ENCODE peak calls at places on chromosomes 4 and X, in nine cellular contexts. One of them, this sample, is unnamed.

GRCh38 chr4:138494931-138495330 is 252.8 kb upstream of the SLC7A11 start:
- DNase-seq in Calu3: peak
- DNase-seq in fibroblast of the aortic adventitia: peak
- DNase-seq in stimulated activated CD4-positive, alpha-beta T cell treated with anti-CD3 and anti-CD28 coated beads, Interleukin-2, amount 100 ng/mL, for 48 hours: no peak
- DNase-seq in activated CD4-positive, alpha-beta T cell treated with anti-CD3 and anti-CD28 coated beads, Interleukin-2, amount 50 U/mL, for 1 hour: no peak
- DNase-seq in prostate gland: no peak
- DNase-seq in C1 segment of cervical spinal cord: peak
- DNase-seq in immature natural killer cell: no peak
- DNase-seq in heart left ventricle: no peak
- DNase-seq in this sample: peak

GRCh38 chrX:538311-538710 is 92.3 kb upstream of the SHOX start:
- DNase-seq in Calu3: no peak
- DNase-seq in fibroblast of the aortic adventitia: no peak
- DNase-seq in stimulated activated CD4-positive, alpha-beta T cell treated with anti-CD3 and anti-CD28 coated beads, Interleukin-2, amount 100 ng/mL, for 48 hours: no peak
- DNase-seq in activated CD4-positive, alpha-beta T cell treated with anti-CD3 and anti-CD28 coated beads, Interleukin-2, amount 50 U/mL, for 1 hour: no peak
- DNase-seq in prostate gland: no peak
- DNase-seq in C1 segment of cervical spinal cord: no peak
- DNase-seq in immature natural killer cell: no peak
- DNase-seq in heart left ventricle: no peak
- DNase-seq in this sample: no peak

GRCh38 chr4:139704915-139705485 is 39.4 kb downstream of the MGST2 start:
- DNase-seq in Calu3: no peak
- DNase-seq in fibroblast of the aortic adventitia: peak
- DNase-seq in stimulated activated CD4-positive, alpha-beta T cell treated with anti-CD3 and anti-CD28 coated beads, Interleukin-2, amount 100 ng/mL, for 48 hours: no peak
- DNase-seq in activated CD4-positive, alpha-beta T cell treated with anti-CD3 and anti-CD28 coated beads, Interleukin-2, amount 50 U/mL, for 1 hour: no peak
- DNase-seq in prostate gland: no peak
- DNase-seq in C1 segment of cervical spinal cord: no peak
- DNase-seq in immature natural killer cell: no peak
- DNase-seq in heart left ventricle: no peak
- DNase-seq in this sample: no peak

GRCh38 chrX:13194291-13195103 is 125.4 kb downstream of the ATXN3L start:
- DNase-seq in Calu3: no peak
- DNase-seq in fibroblast of the aortic adventitia: no peak
- DNase-seq in stimulated activated CD4-positive, alpha-beta T cell treated with anti-CD3 and anti-CD28 coated beads, Interleukin-2, amount 100 ng/mL, for 48 hours: no peak
- DNase-seq in activated CD4-positive, alpha-beta T cell treated with anti-CD3 and anti-CD28 coated beads, Interleukin-2, amount 50 U/mL, for 1 hour: no peak
- DNase-seq in prostate gland: no peak
- DNase-seq in C1 segment of cervical spinal cord: no peak
- DNase-seq in immature natural killer cell: no peak
- DNase-seq in heart left ventricle: no peak
- DNase-seq in this sample: no peak

GRCh38 chrX:37776283-37776986 is 3.4 kb upstream of the CYBB start:
- DNase-seq in Calu3: no peak
- DNase-seq in fibroblast of the aortic adventitia: no peak
- DNase-seq in stimulated activated CD4-positive, alpha-beta T cell treated with anti-CD3 and anti-CD28 coated beads, Interleukin-2, amount 100 ng/mL, for 48 hours: no peak
- DNase-seq in activated CD4-positive, alpha-beta T cell treated with anti-CD3 and anti-CD28 coated beads, Interleukin-2, amount 50 U/mL, for 1 hour: no peak
- DNase-seq in prostate gland: no peak
- DNase-seq in C1 segment of cervical spinal cord: no peak
- DNase-seq in immature natural killer cell: no peak
- DNase-seq in heart left ventricle: no peak
- DNase-seq in this sample: no peak

GRCh38 chr4:141746026-141746425 is 109.6 kb downstream of the IL15 start:
- DNase-seq in Calu3: no peak
- DNase-seq in fibroblast of the aortic adventitia: peak
- DNase-seq in stimulated activated CD4-positive, alpha-beta T cell treated with anti-CD3 and anti-CD28 coated beads, Interleukin-2, amount 100 ng/mL, for 48 hours: no peak
- DNase-seq in activated CD4-positive, alpha-beta T cell treated with anti-CD3 and anti-CD28 coated beads, Interleukin-2, amount 50 U/mL, for 1 hour: no peak
- DNase-seq in prostate gland: no peak
- DNase-seq in C1 segment of cervical spinal cord: no peak
- DNase-seq in immature natural killer cell: no peak
- DNase-seq in heart left ventricle: no peak
- DNase-seq in this sample: no peak

GRCh38 chr4:11183358-11183745 is 245.3 kb downstream of the HS3ST1 start:
- DNase-seq in Calu3: no peak
- DNase-seq in fibroblast of the aortic adventitia: peak
- DNase-seq in stimulated activated CD4-positive, alpha-beta T cell treated with anti-CD3 and anti-CD28 coated beads, Interleukin-2, amount 100 ng/mL, for 48 hours: no peak
- DNase-seq in activated CD4-positive, alpha-beta T cell treated with anti-CD3 and anti-CD28 coated beads, Interleukin-2, amount 50 U/mL, for 1 hour: no peak
- DNase-seq in prostate gland: peak
- DNase-seq in C1 segment of cervical spinal cord: no peak
- DNase-seq in immature natural killer cell: no peak
- DNase-seq in heart left ventricle: no peak
- DNase-seq in this sample: no peak

GRCh38 chrX:149060921-149061320 is 444.2 kb downstream of the IDS start:
- DNase-seq in Calu3: no peak
- DNase-seq in fibroblast of the aortic adventitia: peak
- DNase-seq in stimulated activated CD4-positive, alpha-beta T cell treated with anti-CD3 and anti-CD28 coated beads, Interleukin-2, amount 100 ng/mL, for 48 hours: no peak
- DNase-seq in activated CD4-positive, alpha-beta T cell treated with anti-CD3 and anti-CD28 coated beads, Interleukin-2, amount 50 U/mL, for 1 hour: no peak
- DNase-seq in prostate gland: no peak
- DNase-seq in C1 segment of cervical spinal cord: no peak
- DNase-seq in immature natural killer cell: no peak
- DNase-seq in heart left ventricle: no peak
- DNase-seq in this sample: no peak

GRCh38 chr4:119729815-119730643 is 101.4 kb upstream of the PDE5A start:
- DNase-seq in Calu3: peak
- DNase-seq in fibroblast of the aortic adventitia: peak
- DNase-seq in stimulated activated CD4-positive, alpha-beta T cell treated with anti-CD3 and anti-CD28 coated beads, Interleukin-2, amount 100 ng/mL, for 48 hours: no peak
- DNase-seq in activated CD4-positive, alpha-beta T cell treated with anti-CD3 and anti-CD28 coated beads, Interleukin-2, amount 50 U/mL, for 1 hour: no peak
- DNase-seq in prostate gland: peak
- DNase-seq in C1 segment of cervical spinal cord: no peak
- DNase-seq in immature natural killer cell: no peak
- DNase-seq in heart left ventricle: peak
- DNase-seq in this sample: no peak

GRCh38 chr4:25368315-25368714 is 8.7 kb upstream of the ANAPC4 start:
- DNase-seq in Calu3: no peak
- DNase-seq in fibroblast of the aortic adventitia: no peak
- DNase-seq in stimulated activated CD4-positive, alpha-beta T cell treated with anti-CD3 and anti-CD28 coated beads, Interleukin-2, amount 100 ng/mL, for 48 hours: no peak
- DNase-seq in activated CD4-positive, alpha-beta T cell treated with anti-CD3 and anti-CD28 coated beads, Interleukin-2, amount 50 U/mL, for 1 hour: no peak
- DNase-seq in prostate gland: no peak
- DNase-seq in C1 segment of cervical spinal cord: no peak
- DNase-seq in immature natural killer cell: no peak
- DNase-seq in heart left ventricle: no peak
- DNase-seq in this sample: no peak

GRCh38 chrX:21438792-21439191 is 64.6 kb downstream of the CNKSR2 start:
- DNase-seq in Calu3: no peak
- DNase-seq in fibroblast of the aortic adventitia: no peak
- DNase-seq in stimulated activated CD4-positive, alpha-beta T cell treated with anti-CD3 and anti-CD28 coated beads, Interleukin-2, amount 100 ng/mL, for 48 hours: no peak
- DNase-seq in activated CD4-positive, alpha-beta T cell treated with anti-CD3 and anti-CD28 coated beads, Interleukin-2, amount 50 U/mL, for 1 hour: no peak
- DNase-seq in prostate gland: no peak
- DNase-seq in C1 segment of cervical spinal cord: no peak
- DNase-seq in immature natural killer cell: peak
- DNase-seq in heart left ventricle: no peak
- DNase-seq in this sample: no peak

GRCh38 chr4:95021099-95021498 is 263.3 kb downstream of the BMPR1B start:
- DNase-seq in Calu3: no peak
- DNase-seq in fibroblast of the aortic adventitia: no peak
- DNase-seq in stimulated activated CD4-positive, alpha-beta T cell treated with anti-CD3 and anti-CD28 coated beads, Interleukin-2, amount 100 ng/mL, for 48 hours: no peak
- DNase-seq in activated CD4-positive, alpha-beta T cell treated with anti-CD3 and anti-CD28 coated beads, Interleukin-2, amount 50 U/mL, for 1 hour: no peak
- DNase-seq in prostate gland: no peak
- DNase-seq in C1 segment of cervical spinal cord: no peak
- DNase-seq in immature natural killer cell: no peak
- DNase-seq in heart left ventricle: no peak
- DNase-seq in this sample: no peak

GRCh38 chrX:52979568-52979967 is 21.2 kb upstream of the FAM156A start:
- DNase-seq in Calu3: no peak
- DNase-seq in fibroblast of the aortic adventitia: no peak
- DNase-seq in stimulated activated CD4-positive, alpha-beta T cell treated with anti-CD3 and anti-CD28 coated beads, Interleukin-2, amount 100 ng/mL, for 48 hours: no peak
- DNase-seq in activated CD4-positive, alpha-beta T cell treated with anti-CD3 and anti-CD28 coated beads, Interleukin-2, amount 50 U/mL, for 1 hour: no peak
- DNase-seq in prostate gland: no peak
- DNase-seq in C1 segment of cervical spinal cord: no peak
- DNase-seq in immature natural killer cell: no peak
- DNase-seq in heart left ventricle: peak
- DNase-seq in this sample: no peak

GRCh38 chr4:161799687-161800086 is 364.1 kb downstream of the FSTL5 start:
- DNase-seq in Calu3: no peak
- DNase-seq in fibroblast of the aortic adventitia: no peak
- DNase-seq in stimulated activated CD4-positive, alpha-beta T cell treated with anti-CD3 and anti-CD28 coated beads, Interleukin-2, amount 100 ng/mL, for 48 hours: no peak
- DNase-seq in activated CD4-positive, alpha-beta T cell treated with anti-CD3 and anti-CD28 coated beads, Interleukin-2, amount 50 U/mL, for 1 hour: no peak
- DNase-seq in prostate gland: no peak
- DNase-seq in C1 segment of cervical spinal cord: no peak
- DNase-seq in immature natural killer cell: no peak
- DNase-seq in heart left ventricle: no peak
- DNase-seq in this sample: no peak

GRCh38 chr4:55524844-55525571 is 21.7 kb downstream of the CLOCK start:
- DNase-seq in Calu3: no peak
- DNase-seq in fibroblast of the aortic adventitia: peak
- DNase-seq in stimulated activated CD4-positive, alpha-beta T cell treated with anti-CD3 and anti-CD28 coated beads, Interleukin-2, amount 100 ng/mL, for 48 hours: no peak
- DNase-seq in activated CD4-positive, alpha-beta T cell treated with anti-CD3 and anti-CD28 coated beads, Interleukin-2, amount 50 U/mL, for 1 hour: no peak
- DNase-seq in prostate gland: no peak
- DNase-seq in C1 segment of cervical spinal cord: no peak
- DNase-seq in immature natural killer cell: no peak
- DNase-seq in heart left ventricle: no peak
- DNase-seq in this sample: no peak

GRCh38 chr4:52659722-52660261 is 691 bp upstream of the USP46 start:
- DNase-seq in Calu3: peak
- DNase-seq in fibroblast of the aortic adventitia: peak
- DNase-seq in stimulated activated CD4-positive, alpha-beta T cell treated with anti-CD3 and anti-CD28 coated beads, Interleukin-2, amount 100 ng/mL, for 48 hours: no peak
- DNase-seq in activated CD4-positive, alpha-beta T cell treated with anti-CD3 and anti-CD28 coated beads, Interleukin-2, amount 50 U/mL, for 1 hour: peak
- DNase-seq in prostate gland: peak
- DNase-seq in C1 segment of cervical spinal cord: peak
- DNase-seq in immature natural killer cell: peak
- DNase-seq in heart left ventricle: peak
- DNase-seq in this sample: peak

GRCh38 chr4:158010346-158010745 is 162.5 kb downstream of the GASK1B start:
- DNase-seq in Calu3: no peak
- DNase-seq in fibroblast of the aortic adventitia: no peak
- DNase-seq in stimulated activated CD4-positive, alpha-beta T cell treated with anti-CD3 and anti-CD28 coated beads, Interleukin-2, amount 100 ng/mL, for 48 hours: no peak
- DNase-seq in activated CD4-positive, alpha-beta T cell treated with anti-CD3 and anti-CD28 coated beads, Interleukin-2, amount 50 U/mL, for 1 hour: no peak
- DNase-seq in prostate gland: no peak
- DNase-seq in C1 segment of cervical spinal cord: no peak
- DNase-seq in immature natural killer cell: no peak
- DNase-seq in heart left ventricle: no peak
- DNase-seq in this sample: no peak

GRCh38 chr4:1171306-1172227 is 816 bp downstream of the SPON2 start:
- DNase-seq in Calu3: no peak
- DNase-seq in fibroblast of the aortic adventitia: no peak
- DNase-seq in stimulated activated CD4-positive, alpha-beta T cell treated with anti-CD3 and anti-CD28 coated beads, Interleukin-2, amount 100 ng/mL, for 48 hours: peak
- DNase-seq in activated CD4-positive, alpha-beta T cell treated with anti-CD3 and anti-CD28 coated beads, Interleukin-2, amount 50 U/mL, for 1 hour: peak
- DNase-seq in prostate gland: no peak
- DNase-seq in C1 segment of cervical spinal cord: no peak
- DNase-seq in immature natural killer cell: peak
- DNase-seq in heart left ventricle: no peak
- DNase-seq in this sample: no peak

GRCh38 chrX:1941291-1941690 is 326.4 kb downstream of the ASMT start:
- DNase-seq in Calu3: no peak
- DNase-seq in fibroblast of the aortic adventitia: no peak
- DNase-seq in stimulated activated CD4-positive, alpha-beta T cell treated with anti-CD3 and anti-CD28 coated beads, Interleukin-2, amount 100 ng/mL, for 48 hours: no peak
- DNase-seq in activated CD4-positive, alpha-beta T cell treated with anti-CD3 and anti-CD28 coated beads, Interleukin-2, amount 50 U/mL, for 1 hour: no peak
- DNase-seq in prostate gland: no peak
- DNase-seq in C1 segment of cervical spinal cord: no peak
- DNase-seq in immature natural killer cell: no peak
- DNase-seq in heart left ventricle: no peak
- DNase-seq in this sample: no peak

GRCh38 chr4:13240066-13240465 is 244.1 kb downstream of the RAB28 start:
- DNase-seq in Calu3: no peak
- DNase-seq in fibroblast of the aortic adventitia: no peak
- DNase-seq in stimulated activated CD4-positive, alpha-beta T cell treated with anti-CD3 and anti-CD28 coated beads, Interleukin-2, amount 100 ng/mL, for 48 hours: no peak
- DNase-seq in activated CD4-positive, alpha-beta T cell treated with anti-CD3 and anti-CD28 coated beads, Interleukin-2, amount 50 U/mL, for 1 hour: no peak
- DNase-seq in prostate gland: no peak
- DNase-seq in C1 segment of cervical spinal cord: no peak
- DNase-seq in immature natural killer cell: no peak
- DNase-seq in heart left ventricle: no peak
- DNase-seq in this sample: no peak

GRCh38 chr4:91258326-91258725 is 1045.4 kb upstream of the GRID2 start:
- DNase-seq in Calu3: no peak
- DNase-seq in fibroblast of the aortic adventitia: no peak
- DNase-seq in stimulated activated CD4-positive, alpha-beta T cell treated with anti-CD3 and anti-CD28 coated beads, Interleukin-2, amount 100 ng/mL, for 48 hours: no peak
- DNase-seq in activated CD4-positive, alpha-beta T cell treated with anti-CD3 and anti-CD28 coated beads, Interleukin-2, amount 50 U/mL, for 1 hour: no peak
- DNase-seq in prostate gland: no peak
- DNase-seq in C1 segment of cervical spinal cord: no peak
- DNase-seq in immature natural killer cell: no peak
- DNase-seq in heart left ventricle: no peak
- DNase-seq in this sample: no peak

GRCh38 chr4:141020801-141021261 is 112.4 kb downstream of the RNF150 start:
- DNase-seq in Calu3: no peak
- DNase-seq in fibroblast of the aortic adventitia: peak
- DNase-seq in stimulated activated CD4-positive, alpha-beta T cell treated with anti-CD3 and anti-CD28 coated beads, Interleukin-2, amount 100 ng/mL, for 48 hours: no peak
- DNase-seq in activated CD4-positive, alpha-beta T cell treated with anti-CD3 and anti-CD28 coated beads, Interleukin-2, amount 50 U/mL, for 1 hour: no peak
- DNase-seq in prostate gland: no peak
- DNase-seq in C1 segment of cervical spinal cord: no peak
- DNase-seq in immature natural killer cell: no peak
- DNase-seq in heart left ventricle: no peak
- DNase-seq in this sample: no peak

GRCh38 chr4:123554263-123554662 is 157.7 kb downstream of the SPRY1 start:
- DNase-seq in Calu3: no peak
- DNase-seq in fibroblast of the aortic adventitia: no peak
- DNase-seq in stimulated activated CD4-positive, alpha-beta T cell treated with anti-CD3 and anti-CD28 coated beads, Interleukin-2, amount 100 ng/mL, for 48 hours: no peak
- DNase-seq in activated CD4-positive, alpha-beta T cell treated with anti-CD3 and anti-CD28 coated beads, Interleukin-2, amount 50 U/mL, for 1 hour: no peak
- DNase-seq in prostate gland: no peak
- DNase-seq in C1 segment of cervical spinal cord: no peak
- DNase-seq in immature natural killer cell: no peak
- DNase-seq in heart left ventricle: no peak
- DNase-seq in this sample: no peak

GRCh38 chrX:71634366-71634765 is 16.1 kb upstream of the CXCR3 start:
- DNase-seq in Calu3: no peak
- DNase-seq in fibroblast of the aortic adventitia: no peak
- DNase-seq in stimulated activated CD4-positive, alpha-beta T cell treated with anti-CD3 and anti-CD28 coated beads, Interleukin-2, amount 100 ng/mL, for 48 hours: no peak
- DNase-seq in activated CD4-positive, alpha-beta T cell treated with anti-CD3 and anti-CD28 coated beads, Interleukin-2, amount 50 U/mL, for 1 hour: no peak
- DNase-seq in prostate gland: no peak
- DNase-seq in C1 segment of cervical spinal cord: no peak
- DNase-seq in immature natural killer cell: no peak
- DNase-seq in heart left ventricle: peak
- DNase-seq in this sample: no peak

This sample was measured in 8988T.